ENCODE peak calls at places on chromosomes 11 and 22, in eight cellular contexts. J is gastrocnemius medialis, L is left lung, N is thoracic aorta, G is Peyer's patch, K is WTC11, A is Calu3, C is AG04450. M is an unnamed sample.

GRCh38 chr11:46457659-46458058 is 66.1 kb upstream of the CHRM4 start:
- DNase-seq in J (no peak), L (no peak), N (no peak), G (no peak), K (no peak), A (no peak), C (no peak), M (no peak)

GRCh38 chr11:47607380-47607779 is 13.2 kb upstream of the C1QTNF4 start:
- DNase-seq in J (no peak), L (no peak), N (no peak), G (no peak), K (no peak), A (no peak), C (peak), M (no peak)

GRCh38 chr11:112962854-112963367 is 1.7 kb downstream of the NCAM1 start:
- DNase-seq in J (peak), L (peak), N (peak), G (peak), K (peak), A (no peak), C (no peak), M (no peak)

GRCh38 chr11:61682093-61682732 is 2.0 kb downstream of the DAGLA start:
- DNase-seq in J (peak), L (no peak), N (no peak), G (peak), K (no peak), A (peak), C (no peak), M (no peak)

GRCh38 chr11:4593739-4594138 is at the start of gene OR52I1:
- DNase-seq in J (no peak), L (no peak), N (no peak), G (no peak), K (no peak), A (no peak), C (no peak), M (no peak)

GRCh38 chr22:41305646-41306045 is 4.3 kb downstream of the ZC3H7B start:
- DNase-seq in J (peak), L (peak), N (no peak), G (no peak), K (no peak), A (no peak), C (peak), M (no peak)

GRCh38 chr22:28799125-28799833 is 1.1 kb downstream of the XBP1 start:
- DNase-seq in J (peak), L (no peak), N (peak), G (peak), K (no peak), A (peak), C (peak), M (no peak)

GRCh38 chr11:61445535-61445934 is 15.6 kb downstream of the SDHAF2 start:
- DNase-seq in J (no peak), L (no peak), N (no peak), G (no peak), K (no peak), A (no peak), C (no peak), M (no peak)

GRCh38 chr11:128297111-128297651 is 290.2 kb downstream of the ETS1 start:
- DNase-seq in J (no peak), L (no peak), N (no peak), G (no peak), K (no peak), A (no peak), C (no peak), M (no peak)

DNA sequence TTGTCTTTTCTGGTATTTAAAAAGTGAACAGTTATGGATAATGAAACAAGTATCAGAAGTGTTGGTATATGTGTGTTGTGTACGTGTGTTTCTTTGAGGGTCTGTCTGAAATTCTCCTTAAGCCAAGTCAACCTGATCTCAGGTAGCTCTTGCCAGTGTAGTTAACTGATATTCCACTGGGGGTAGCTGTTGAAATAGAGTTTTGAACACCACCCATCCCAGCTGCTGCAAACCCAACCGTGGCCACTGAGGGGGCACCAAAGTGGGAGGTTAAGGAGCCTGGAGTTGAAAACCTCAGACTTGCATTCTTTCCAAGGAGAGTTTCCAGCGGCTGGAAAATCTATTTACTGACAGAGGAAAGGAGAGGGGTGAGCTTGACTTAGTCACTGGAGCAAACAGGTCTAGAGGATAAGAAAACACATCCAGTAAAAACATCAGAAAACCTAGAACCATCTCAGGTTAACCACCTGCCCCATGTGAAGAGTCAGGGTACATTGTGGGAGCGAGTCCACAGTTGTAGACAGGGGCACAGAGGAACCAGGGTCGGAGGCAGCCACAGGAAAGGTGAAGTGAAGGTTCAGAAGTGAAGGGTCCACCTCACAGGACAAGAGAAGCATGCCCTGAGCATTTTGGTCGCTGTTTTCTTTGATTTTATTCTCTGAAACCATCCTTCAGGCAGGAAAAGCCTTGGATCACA is 8.8 kb upstream of the CUL5 start:
- DNase-seq in J (no peak), L (no peak), N (no peak), G (no peak), K (peak), A (peak), C (no peak), M (no peak)
- TF ChIP-seq CTCF in J (peak), L (peak), N (no peak), G (peak), K (peak), A (peak), C (peak), M (no peak)

GRCh38 chr22:38239101-38239761 is 33.6 kb downstream of the TMEM184B start:
- DNase-seq in J (peak), L (no peak), N (peak), G (no peak), K (no peak), A (peak), C (peak), M (no peak)
- TF ChIP-seq CTCF in J (peak), L (no peak), N (no peak), G (peak), K (no peak), A (no peak), C (peak), M (no peak)

DNA sequence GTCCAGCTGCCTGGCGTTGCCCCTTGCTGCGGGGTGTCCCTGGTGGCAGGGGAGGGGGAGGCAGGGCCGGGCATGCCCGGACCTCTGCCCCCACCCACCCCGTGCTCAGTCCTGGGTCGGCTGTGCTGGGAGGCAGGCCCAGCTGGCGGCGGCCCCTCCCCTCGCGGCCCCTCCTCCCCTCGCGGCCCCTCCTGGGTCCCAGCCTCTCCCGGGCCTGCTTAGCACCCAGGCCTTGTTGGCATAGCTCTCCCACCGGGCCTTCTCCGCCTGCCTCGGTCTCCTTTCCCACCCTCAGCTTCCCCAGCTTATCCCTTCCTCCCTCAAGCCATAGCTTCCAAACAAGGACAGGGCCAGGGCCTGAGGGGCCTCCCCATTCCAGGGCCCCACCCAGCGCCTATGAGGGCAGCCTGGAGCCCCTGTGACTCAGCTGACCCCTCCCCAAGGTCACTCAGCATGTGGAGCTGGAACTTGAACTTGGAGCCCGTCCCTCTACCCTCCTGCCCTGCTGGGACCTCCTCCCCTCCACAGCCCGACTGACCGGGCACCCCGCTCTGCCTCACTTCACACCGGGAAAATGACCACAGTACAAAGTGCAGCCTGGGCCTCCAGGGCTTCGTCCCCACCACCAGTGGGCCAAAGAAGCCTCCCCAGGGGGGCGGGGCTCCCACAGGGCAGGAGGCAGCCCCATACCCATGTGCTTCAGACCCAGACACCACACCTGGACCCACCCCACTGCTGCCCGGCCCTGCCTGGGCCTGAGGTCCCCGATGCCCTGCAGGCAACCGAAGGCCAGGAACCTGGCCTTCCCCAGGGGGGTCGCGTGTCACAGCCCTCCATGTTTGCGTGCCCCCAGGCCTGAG is 1.2 kb downstream of the EPS8L2 start:
- DNase-seq in J (peak), L (peak), N (no peak), G (peak), K (peak), A (peak), C (no peak), M (no peak)
- TF ChIP-seq CTCF in J (no peak), L (no peak), N (peak), G (peak), K (peak), A (no peak), C (no peak), M (no peak)

GRCh38 chr11:36156486-36157150 is 132.6 kb downstream of the COMMD9 start:
- DNase-seq in J (no peak), L (no peak), N (no peak), G (no peak), K (no peak), A (no peak), C (no peak), M (no peak)

GRCh38 chr11:36153581-36153980 is 135.6 kb downstream of the COMMD9 start:
- DNase-seq in J (no peak), L (no peak), N (no peak), G (no peak), K (no peak), A (no peak), C (no peak), M (no peak)

GRCh38 chr11:36157151-36157519 is 132.1 kb downstream of the COMMD9 start:
- DNase-seq in J (no peak), L (no peak), N (no peak), G (no peak), K (no peak), A (no peak), C (no peak), M (no peak)

GRCh38 chr11:36155301-36155700 is 133.9 kb downstream of the COMMD9 start:
- DNase-seq in J (no peak), L (no peak), N (no peak), G (no peak), K (no peak), A (no peak), C (no peak), M (no peak)

GRCh38 chr11:36155770-36156485 is 133.3 kb downstream of the COMMD9 start:
- DNase-seq in J (no peak), L (no peak), N (no peak), G (no peak), K (no peak), A (no peak), C (peak), M (no peak)
- TF ChIP-seq CTCF in J (no peak), L (no peak), N (no peak), G (no peak), K (no peak), A (no peak), C (peak), M (no peak)

GRCh38 chr11:27040302-27041115 is at the start of gene BBOX1:
- DNase-seq in J (no peak), L (no peak), N (no peak), G (no peak), K (no peak), A (peak), C (no peak), M (no peak)

GRCh38 chr11:27041141-27041869 is 690 bp downstream of the BBOX1 start:
- DNase-seq in J (no peak), L (no peak), N (no peak), G (no peak), K (no peak), A (no peak), C (no peak), M (no peak)

DNA sequence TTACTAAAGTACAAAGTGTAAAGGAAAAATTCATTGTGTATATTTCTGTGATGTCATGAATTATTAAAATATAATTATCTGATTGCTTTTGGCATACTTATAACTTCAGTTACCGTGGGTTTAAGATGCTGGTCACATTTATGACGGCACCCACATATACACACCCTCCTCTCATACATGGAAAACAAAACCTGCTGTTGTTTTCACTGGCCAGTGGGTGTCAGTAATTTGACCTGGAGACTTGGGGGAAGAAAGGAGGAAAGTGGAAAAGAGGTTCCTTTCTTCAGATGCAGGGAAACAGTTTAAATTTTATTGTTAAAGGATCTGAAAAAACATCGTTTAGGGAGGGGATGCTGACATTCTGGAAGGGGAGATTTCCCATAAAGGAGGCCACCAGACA is 742 bp upstream of the BBOX1 start:
- DNase-seq in J (no peak), L (no peak), N (no peak), G (no peak), K (no peak), A (no peak), C (no peak), M (no peak)
- TF ChIP-seq CTCF in J (no peak), L (no peak), N (no peak), G (no peak), K (no peak), A (no peak), C (peak), M (no peak)

GRCh38 chr11:27972432-27973170 is 135.4 kb downstream of the KIF18A start:
- DNase-seq in J (no peak), L (no peak), N (no peak), G (no peak), K (no peak), A (no peak), C (no peak), M (no peak)
- TF ChIP-seq CTCF in J (no peak), L (no peak), N (no peak), G (no peak), K (no peak), A (no peak), C (no peak), M (no peak)

GRCh38 chr22:32828150-32828549 is 26.6 kb downstream of the TIMP3 start:
- DNase-seq in J (no peak), L (no peak), N (no peak), G (no peak), K (no peak), A (no peak), C (no peak), M (no peak)
- TF ChIP-seq CTCF in J (no peak), L (no peak), N (no peak), G (no peak), K (no peak), A (no peak), C (no peak), M (no peak)

DNA sequence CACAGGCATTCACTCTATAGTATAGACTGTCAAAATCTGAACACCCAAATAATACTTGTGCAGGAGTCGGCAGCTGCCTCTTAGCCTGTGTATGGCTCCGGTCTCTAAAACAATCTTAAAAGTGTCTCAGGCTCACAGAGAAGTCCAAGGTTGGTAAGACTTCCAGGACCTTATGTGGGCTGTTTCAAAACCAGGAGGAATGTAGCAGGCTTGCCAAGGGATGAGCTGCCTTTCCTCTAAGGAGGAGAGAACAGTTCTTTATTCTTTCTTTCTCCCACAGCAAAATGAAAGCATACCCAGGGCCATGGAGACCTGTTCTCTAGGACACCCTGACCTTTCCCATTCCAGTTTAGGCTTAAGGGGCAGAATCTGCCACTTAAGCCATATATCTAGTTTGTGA is 176.5 kb downstream of the TRPC6 start:
- DNase-seq in J (peak), L (no peak), N (no peak), G (no peak), K (no peak), A (no peak), C (no peak), M (no peak)
- TF ChIP-seq CTCF in J (no peak), L (no peak), N (no peak), G (no peak), K (no peak), A (no peak), C (no peak), M (no peak)